ENCODE peak calls at places on chromosomes 16 and 17, in seven cellular contexts. E, S, A, G, H, V and P are unnamed samples.

GRCh38 chr17:82225368-82226029 is 3.3 kb upstream of the SLC16A3 start:
- DNase-seq in E (no peak), S (no peak), A (no peak), G (no peak), H (no peak), V (no peak), P (no peak)

GRCh38 chr16:48022496-48022895 is 133.3 kb downstream of the ABCC12 start:
- DNase-seq in E (no peak), S (no peak), A (no peak), G (no peak), H (no peak), V (no peak), P (no peak)

GRCh38 chr16:316741-317464 is 33.9 kb downstream of the PDIA2 start:
- DNase-seq in E (no peak), S (no peak), A (no peak), G (no peak), H (no peak), V (peak), P (no peak)

GRCh38 chr16:10941127-10941933 is 938 bp downstream of the DEXI start:
- DNase-seq in E (no peak), S (no peak), A (no peak), G (no peak), H (no peak), V (no peak), P (no peak)

GRCh38 chr17:81298991-81299733 is 4.1 kb upstream of the SLC38A10 start:
- DNase-seq in E (no peak), S (no peak), A (no peak), G (peak), H (no peak), V (no peak), P (no peak)

GRCh38 chr17:82062984-82063368 is 2.6 kb downstream of the DUS1L start:
- DNase-seq in E (no peak), S (no peak), A (no peak), G (no peak), H (no peak), V (no peak), P (no peak)

GRCh38 chr16:80063028-80063767 is 462.7 kb upstream of the MAF start:
- DNase-seq in E (no peak), S (no peak), A (peak), G (no peak), H (no peak), V (peak), P (no peak)

GRCh38 chr17:28716740-28717577 is 709 bp downstream of the RAB34 start:
- DNase-seq in E (no peak), S (peak), A (no peak), G (peak), H (no peak), V (peak), P (peak)

GRCh38 chr17:68707032-68707431 is 105.9 kb upstream of the FAM20A start:
- DNase-seq in E (no peak), S (no peak), A (no peak), G (no peak), H (no peak), V (no peak), P (no peak)

GRCh38 chr17:78922876-78923498 is 2.2 kb downstream of the TIMP2 start:
- DNase-seq in E (no peak), S (no peak), A (no peak), G (no peak), H (no peak), V (no peak), P (no peak)

GRCh38 chr17:78925234-78925633 is at the start of gene TIMP2:
- DNase-seq in E (peak), S (peak), A (no peak), G (peak), H (peak), V (peak), P (no peak)

GRCh38 chr17:78925662-78926555 is 722 bp upstream of the TIMP2 start:
- DNase-seq in E (peak), S (no peak), A (no peak), G (peak), H (peak), V (peak), P (no peak)

GRCh38 chr17:78924481-78925151 is 571 bp downstream of the TIMP2 start:
- DNase-seq in E (no peak), S (no peak), A (no peak), G (no peak), H (no peak), V (no peak), P (no peak)

GRCh38 chr17:78923660-78924453 is 1.3 kb downstream of the TIMP2 start:
- DNase-seq in E (no peak), S (no peak), A (no peak), G (no peak), H (no peak), V (peak), P (no peak)
- H3K4me3 ChIP-seq in E (peak), S (peak), A (peak), G (peak), H (peak), V (peak), P (peak)

GRCh38 chr16:77871932-77872331 is 83.6 kb downstream of the VAT1L start:
- DNase-seq in E (no peak), S (no peak), A (no peak), G (no peak), H (no peak), V (no peak), P (no peak)
- H3K4me3 ChIP-seq in E (no peak), S (no peak), A (no peak), G (no peak), H (no peak), V (no peak), P (no peak)

GRCh38 chr16:28826141-28826540 is 3.3 kb downstream of the ATXN2L start:
- DNase-seq in E (no peak), S (no peak), A (no peak), G (no peak), H (no peak), V (no peak), P (no peak)
- H3K4me3 ChIP-seq in E (no peak), S (no peak), A (no peak), G (peak), H (peak), V (no peak), P (no peak)

GRCh38 chr16:4298761-4299522 is 16.9 kb upstream of the GLIS2 start:
- DNase-seq in E (no peak), S (no peak), A (peak), G (peak), H (peak), V (peak), P (peak)
- H3K4me3 ChIP-seq in E (peak), S (no peak), A (no peak), G (peak), H (peak), V (no peak), P (peak)